ENCODE peak calls at places on chromosomes 7 and 10, in five cellular contexts. One of them, this sample, is unnamed.

GRCh38 chr7:137169282-137169698 is 174.2 kb downstream of the PTN start:
- DNase-seq in transverse colon: peak; percentile 34
- DNase-seq in sigmoid colon: peak; percentile 87
- DNase-seq in prostate gland: peak; percentile 21
- DNase-seq in spleen: no peak
- DNase-seq in this sample: peak; percentile 28

GRCh38 chr10:10589540-10589939 is 428.1 kb upstream of the CELF2 start:
- DNase-seq in prostate gland: no peak
- DNase-seq in sigmoid colon: no peak
- DNase-seq in spleen: no peak
- DNase-seq in transverse colon: no peak
- DNase-seq in this sample: no peak

GRCh38 chr7:64180989-64181388 is 26.0 kb upstream of the ZNF735 start:
- DNase-seq in spleen: no peak
- DNase-seq in sigmoid colon: no peak
- DNase-seq in transverse colon: no peak
- DNase-seq in prostate gland: no peak
- DNase-seq in this sample: no peak

GRCh38 chr7:112147752-112148435 is 58.3 kb downstream of the DOCK4 start:
- DNase-seq in sigmoid colon: no peak
- DNase-seq in spleen: no peak
- DNase-seq in transverse colon: no peak
- DNase-seq in prostate gland: no peak
- DNase-seq in this sample: no peak

GRCh38 chr7:41943098-41943577 is 240.2 kb upstream of the INHBA start:
- DNase-seq in prostate gland: peak; percentile 74
- DNase-seq in transverse colon: peak; percentile 87
- DNase-seq in sigmoid colon: peak; percentile 93
- DNase-seq in spleen: peak; percentile 94
- DNase-seq in this sample: peak; percentile 82

GRCh38 chr7:27180431-27181175 is 4.4 kb downstream of the HOXA11 start:
- DNase-seq in transverse colon: peak; percentile 19
- DNase-seq in prostate gland: no peak
- DNase-seq in spleen: peak; percentile 61
- DNase-seq in sigmoid colon: peak; percentile 76
- DNase-seq in this sample: no peak

GRCh38 chr7:66163186-66163610 is 41.9 kb upstream of the TPST1 start:
- DNase-seq in spleen: no peak
- DNase-seq in transverse colon: no peak
- DNase-seq in prostate gland: no peak
- DNase-seq in sigmoid colon: no peak
- DNase-seq in this sample: no peak

GRCh38 chr10:48446785-48447184 is 140.3 kb downstream of the MAPK8 start:
- DNase-seq in prostate gland: no peak
- DNase-seq in sigmoid colon: no peak
- DNase-seq in transverse colon: no peak
- DNase-seq in spleen: peak; percentile 59
- DNase-seq in this sample: peak; percentile 21

GRCh38 chr10:113002449-113002777 is 52.4 kb downstream of the TCF7L2 start:
- DNase-seq in prostate gland: no peak
- DNase-seq in spleen: no peak
- DNase-seq in transverse colon: no peak
- DNase-seq in sigmoid colon: no peak
- DNase-seq in this sample: no peak

GRCh38 chr10:64682043-64682442 is 1160.8 kb downstream of the REEP3 start:
- DNase-seq in transverse colon: no peak
- DNase-seq in prostate gland: no peak
- DNase-seq in sigmoid colon: no peak
- DNase-seq in spleen: no peak
- DNase-seq in this sample: no peak

GRCh38 chr10:119116326-119116951 is 12.5 kb downstream of the DENND10 start:
- DNase-seq in spleen: no peak
- DNase-seq in transverse colon: no peak
- DNase-seq in prostate gland: no peak
- DNase-seq in sigmoid colon: peak; percentile 11
- DNase-seq in this sample: no peak

GRCh38 chr10:82558208-82558607 is 683.2 kb downstream of the NRG3 start:
- DNase-seq in sigmoid colon: no peak
- DNase-seq in prostate gland: no peak
- DNase-seq in transverse colon: no peak
- DNase-seq in spleen: no peak
- DNase-seq in this sample: no peak

GRCh38 chr10:125093199-125093841 is 67.0 kb downstream of the CTBP2 start:
- DNase-seq in sigmoid colon: peak; percentile 84
- DNase-seq in spleen: peak; percentile 39
- DNase-seq in prostate gland: no peak
- DNase-seq in transverse colon: peak; percentile 48
- DNase-seq in this sample: peak; percentile 32

GRCh38 chr7:140564643-140565042 is 76.0 kb downstream of the DENND2A start:
- DNase-seq in prostate gland: no peak
- DNase-seq in spleen: no peak
- DNase-seq in transverse colon: no peak
- DNase-seq in sigmoid colon: no peak
- DNase-seq in this sample: no peak

GRCh38 chr10:113177936-113178335 is 227.9 kb downstream of the TCF7L2 start:
- DNase-seq in sigmoid colon: no peak
- DNase-seq in spleen: no peak
- DNase-seq in transverse colon: no peak
- DNase-seq in prostate gland: no peak
- DNase-seq in this sample: no peak

GRCh38 chr7:24255139-24255538 is 28.9 kb upstream of the NPY start:
- DNase-seq in sigmoid colon: no peak
- DNase-seq in transverse colon: no peak
- DNase-seq in spleen: no peak
- DNase-seq in prostate gland: no peak
- DNase-seq in this sample: no peak

GRCh38 chr7:42768037-42768436 is 143.8 kb downstream of the C7orf25 start:
- DNase-seq in transverse colon: no peak
- DNase-seq in sigmoid colon: no peak
- DNase-seq in prostate gland: no peak
- DNase-seq in spleen: no peak
- DNase-seq in this sample: no peak

GRCh38 chr7:142894112-142894835 is 8.7 kb upstream of the TRPV6 start:
- DNase-seq in prostate gland: no peak
- DNase-seq in sigmoid colon: no peak
- DNase-seq in transverse colon: no peak
- DNase-seq in spleen: no peak
- DNase-seq in this sample: no peak

GRCh38 chr7:115023219-115023618 is 101.3 kb downstream of the MDFIC start:
- DNase-seq in sigmoid colon: no peak
- DNase-seq in transverse colon: no peak
- DNase-seq in prostate gland: no peak
- DNase-seq in spleen: no peak
- DNase-seq in this sample: no peak

GRCh38 chr7:36925207-36925606 is 200.9 kb upstream of the AOAH start:
- DNase-seq in prostate gland: no peak
- DNase-seq in sigmoid colon: no peak
- DNase-seq in transverse colon: no peak
- DNase-seq in spleen: no peak
- DNase-seq in this sample: no peak

GRCh38 chr7:48337012-48337621 is 165.9 kb downstream of the ABCA13 start:
- DNase-seq in sigmoid colon: no peak
- DNase-seq in transverse colon: no peak
- DNase-seq in spleen: no peak
- DNase-seq in prostate gland: no peak
- DNase-seq in this sample: no peak

GRCh38 chr10:123563581-123563855 is 102.6 kb upstream of the GPR26 start:
- DNase-seq in transverse colon: no peak
- DNase-seq in sigmoid colon: peak; percentile 45
- DNase-seq in prostate gland: no peak
- DNase-seq in spleen: no peak
- DNase-seq in this sample: no peak

GRCh38 chr10:13074562-13075451 is 25.2 kb upstream of the OPTN start:
- DNase-seq in prostate gland: peak; percentile 63
- DNase-seq in transverse colon: peak; percentile 67
- DNase-seq in sigmoid colon: peak; percentile 76
- DNase-seq in spleen: peak; percentile 78
- DNase-seq in this sample: peak; percentile 68

GRCh38 chr10:73810735-73811465 is 498 bp downstream of the NDST2 start:
- DNase-seq in sigmoid colon: no peak
- DNase-seq in spleen: peak; percentile 95
- DNase-seq in prostate gland: no peak
- DNase-seq in transverse colon: peak; percentile 48
- DNase-seq in this sample: peak; percentile 35

GRCh38 chr7:22697322-22697859 is 29.6 kb upstream of the IL6 start:
- DNase-seq in prostate gland: no peak
- DNase-seq in spleen: no peak
- DNase-seq in sigmoid colon: no peak
- DNase-seq in transverse colon: no peak
- DNase-seq in this sample: no peak

GRCh38 chr10:13371879-13372470 is 23.9 kb upstream of the SEPHS1 start:
- DNase-seq in transverse colon: peak; percentile 73
- DNase-seq in prostate gland: peak; percentile 69
- DNase-seq in sigmoid colon: peak; percentile 83
- DNase-seq in spleen: peak; percentile 79
- DNase-seq in this sample: peak; percentile 76

GRCh38 chr10:19745672-19746071 is 70.6 kb upstream of the PLXDC2 start:
- DNase-seq in transverse colon: no peak
- DNase-seq in spleen: no peak
- DNase-seq in prostate gland: no peak
- DNase-seq in sigmoid colon: no peak
- DNase-seq in this sample: no peak

GRCh38 chr7:106679153-106679931 is 18.4 kb upstream of the CCDC71L start:
- DNase-seq in transverse colon: no peak
- DNase-seq in sigmoid colon: no peak
- DNase-seq in spleen: no peak
- DNase-seq in prostate gland: no peak
- DNase-seq in this sample: no peak

GRCh38 chr10:114822771-114823463 is 1.3 kb downstream of the FHIP2A start:
- DNase-seq in prostate gland: no peak
- DNase-seq in transverse colon: no peak
- DNase-seq in spleen: no peak
- DNase-seq in sigmoid colon: no peak
- DNase-seq in this sample: no peak

DNA sequence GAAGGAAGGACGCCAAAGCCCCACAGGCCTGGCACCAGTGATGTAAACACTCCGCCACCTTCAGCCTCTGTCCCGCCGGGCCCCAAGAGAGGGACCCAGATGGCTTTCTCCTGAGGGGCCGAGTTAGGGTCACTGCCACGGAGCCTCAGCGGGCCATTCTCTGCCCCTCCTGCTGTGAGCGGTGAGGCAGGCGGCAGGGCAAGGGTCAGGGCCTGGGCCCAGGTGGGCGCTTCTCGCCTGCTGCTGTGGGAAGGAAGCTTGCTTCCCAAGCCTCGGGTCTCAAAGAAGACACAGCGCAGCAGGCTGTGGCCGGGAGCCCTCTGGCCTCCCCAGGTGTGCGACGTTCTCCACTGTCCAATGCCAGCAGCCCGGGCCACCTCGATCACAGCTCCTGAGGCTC is 84.8 kb downstream of the PROSER2 start:
- DNase-seq in spleen: peak; percentile 61
- DNase-seq in sigmoid colon: no peak
- DNase-seq in prostate gland: no peak
- DNase-seq in transverse colon: no peak
- DNase-seq in this sample: no peak
- H3K27ac ChIP-seq in spleen: no peak overlapping the region
- H3K27ac ChIP-seq in sigmoid colon: no peak overlapping the region
- H3K27ac ChIP-seq in prostate gland: no peak overlapping the region
- H3K27ac ChIP-seq in transverse colon: no peak overlapping the region
- H3K27ac ChIP-seq in this sample: no peak overlapping the region

GRCh38 chr10:132714096-132714721 is 71.7 kb downstream of the NKX6-2 start:
- DNase-seq in sigmoid colon: peak; percentile 67
- DNase-seq in spleen: peak; percentile 63
- DNase-seq in transverse colon: no peak
- DNase-seq in prostate gland: no peak
- DNase-seq in this sample: peak; percentile 60
- H3K36me3 ChIP-seq in sigmoid colon: peaks cover 65% of the 10 kb centered on the region
- H3K36me3 ChIP-seq in spleen: no peaks in the 10 kb centered on the region
- H3K36me3 ChIP-seq in transverse colon: no peaks in the 10 kb centered on the region
- H3K36me3 ChIP-seq in prostate gland: no peaks in the 10 kb centered on the region
- H3K36me3 ChIP-seq in this sample: peaks cover 71% of the 10 kb centered on the region

DNA sequence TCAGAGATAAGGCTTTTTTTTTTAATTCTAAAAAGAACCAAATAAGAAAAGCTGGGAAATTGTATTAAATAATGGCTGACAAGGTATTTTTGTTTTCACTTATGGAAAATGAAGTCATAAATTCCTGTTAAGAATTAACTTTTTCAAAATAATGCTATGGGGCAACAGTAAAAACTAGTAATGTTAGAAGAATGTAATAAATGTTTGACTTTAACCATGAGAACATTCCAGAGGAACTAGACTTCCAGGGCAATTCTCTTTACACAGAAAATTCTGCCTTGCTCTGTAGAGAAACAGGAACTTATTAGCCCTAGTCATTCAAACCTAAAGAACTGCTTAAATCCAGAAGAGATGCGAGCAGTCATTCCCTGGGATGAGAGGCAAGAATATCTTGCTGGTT is 571.1 kb downstream of the IPMK start:
- DNase-seq in spleen: no peak
- DNase-seq in transverse colon: no peak
- DNase-seq in sigmoid colon: no peak
- DNase-seq in prostate gland: no peak
- DNase-seq in this sample: no peak
- TF ChIP-seq POLR2AphosphoS5 in spleen: no peak
- TF ChIP-seq POLR2AphosphoS5 in transverse colon: no peak
- TF ChIP-seq POLR2AphosphoS5 in sigmoid colon: no peak
- TF ChIP-seq POLR2AphosphoS5 in prostate gland: no peak
- TF ChIP-seq POLR2AphosphoS5 in this sample: no peak

GRCh38 chr7:116355423-116355765 is 144.1 kb upstream of the CAV2 start:
- DNase-seq in transverse colon: no peak
- DNase-seq in sigmoid colon: no peak
- DNase-seq in spleen: no peak
- DNase-seq in prostate gland: no peak
- DNase-seq in this sample: no peak
- H3K27ac ChIP-seq in transverse colon: peak overlapping the region; percentile 78
- H3K27ac ChIP-seq in sigmoid colon: peak overlapping the region; percentile 85
- H3K27ac ChIP-seq in spleen: peak overlapping the region; percentile 89
- H3K27ac ChIP-seq in prostate gland: peak overlapping the region; percentile 59
- H3K27ac ChIP-seq in this sample: no peak overlapping the region

GRCh38 chr10:96955733-96956132 is 123.6 kb downstream of the LCOR start:
- DNase-seq in prostate gland: no peak
- DNase-seq in transverse colon: no peak
- DNase-seq in spleen: no peak
- DNase-seq in sigmoid colon: no peak
- DNase-seq in this sample: no peak
- H3K36me3 ChIP-seq in prostate gland: no peaks in the 10 kb centered on the region
- H3K36me3 ChIP-seq in transverse colon: peaks cover 4% of the 10 kb centered on the region
- H3K36me3 ChIP-seq in spleen: no peaks in the 10 kb centered on the region
- H3K36me3 ChIP-seq in sigmoid colon: peaks cover 25% of the 10 kb centered on the region
- H3K36me3 ChIP-seq in this sample: peaks cover 6% of the 10 kb centered on the region

GRCh38 chr10:45403151-45403550 is 29.1 kb downstream of the ALOX5 start:
- DNase-seq in transverse colon: no peak
- DNase-seq in sigmoid colon: no peak
- DNase-seq in prostate gland: no peak
- DNase-seq in spleen: no peak
- DNase-seq in this sample: no peak
- TF ChIP-seq POLR2AphosphoS5 in transverse colon: no peak
- TF ChIP-seq POLR2AphosphoS5 in sigmoid colon: no peak
- TF ChIP-seq POLR2AphosphoS5 in prostate gland: no peak
- TF ChIP-seq POLR2AphosphoS5 in spleen: no peak
- TF ChIP-seq POLR2AphosphoS5 in this sample: no peak

GRCh38 chr10:100882681-100883321 is 30.0 kb upstream of the SLF2 start:
- DNase-seq in spleen: no peak
- DNase-seq in prostate gland: no peak
- DNase-seq in transverse colon: no peak
- DNase-seq in sigmoid colon: no peak
- DNase-seq in this sample: no peak
- H3K27ac ChIP-seq in spleen: no peak overlapping the region
- H3K27ac ChIP-seq in prostate gland: peak overlapping the region; percentile 6
- H3K27ac ChIP-seq in transverse colon: no peak overlapping the region
- H3K27ac ChIP-seq in sigmoid colon: no peak overlapping the region
- H3K27ac ChIP-seq in this sample: no peak overlapping the region

This sample was measured in stomach.